ENCODE peak calls at places on chromosomes 11 and 22, in five cellular contexts. D, X, U, S and H are unnamed samples.

GRCh38 chr22:35900483-35901168 is 128.0 kb downstream of the RBFOX2 start:
- DNase-seq in D (no peak), X (no peak), U (no peak), S (no peak), H (no peak)

GRCh38 chr22:35457729-35458546 is 58.0 kb downstream of the MCM5 start:
- DNase-seq in D (no peak), X (no peak), U (no peak), S (no peak), H (no peak)

GRCh38 chr11:7967097-7967496 is 1.9 kb upstream of the NLRP10 start:
- DNase-seq in D (no peak), X (no peak), U (no peak), S (no peak), H (no peak)

GRCh38 chr11:119148855-119149370 is at the start of gene ABCG4:
- DNase-seq in D (peak), X (no peak), U (no peak), S (peak), H (no peak)

GRCh38 chr11:44032304-44033085 is 15.3 kb upstream of the ACCSL start:
- DNase-seq in D (no peak), X (no peak), U (no peak), S (peak), H (no peak)

GRCh38 chr11:86818466-86819282 is 18.3 kb downstream of the PRSS23 start:
- DNase-seq in D (peak), X (peak), U (peak), S (no peak), H (peak)

GRCh38 chr11:69466039-69466438 is 15.4 kb upstream of the LINC01488 start:
- DNase-seq in D (no peak), X (no peak), U (no peak), S (no peak), H (no peak)

GRCh38 chr11:128029219-128029722 is 558.1 kb downstream of the ETS1 start:
- DNase-seq in D (no peak), X (no peak), U (no peak), S (no peak), H (no peak)

DNA sequence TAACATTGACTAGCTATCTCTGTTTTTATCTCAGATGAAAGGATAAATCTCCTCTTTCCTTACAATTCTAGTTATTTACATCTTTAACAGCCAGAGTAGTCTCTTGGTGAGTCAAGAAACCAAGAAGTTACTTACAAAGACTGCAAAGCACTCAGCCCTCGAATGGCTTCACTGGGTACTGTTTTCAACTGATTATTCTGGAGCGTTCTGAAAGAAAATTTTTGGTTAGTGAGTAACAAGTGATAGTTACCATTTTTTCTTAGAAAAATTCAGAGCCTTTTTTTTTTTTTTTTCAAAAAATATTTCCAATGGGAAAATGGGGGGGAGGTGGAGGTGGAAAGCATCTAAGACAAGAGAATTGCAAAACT is 27.9 kb upstream of the CCDC34 start:
- DNase-seq in D (no peak), X (no peak), U (no peak), S (no peak), H (no peak)
- TF ChIP-seq CEBPB in D (no peak), X (no peak), U (no peak), S (no peak), H (no peak)

DNA sequence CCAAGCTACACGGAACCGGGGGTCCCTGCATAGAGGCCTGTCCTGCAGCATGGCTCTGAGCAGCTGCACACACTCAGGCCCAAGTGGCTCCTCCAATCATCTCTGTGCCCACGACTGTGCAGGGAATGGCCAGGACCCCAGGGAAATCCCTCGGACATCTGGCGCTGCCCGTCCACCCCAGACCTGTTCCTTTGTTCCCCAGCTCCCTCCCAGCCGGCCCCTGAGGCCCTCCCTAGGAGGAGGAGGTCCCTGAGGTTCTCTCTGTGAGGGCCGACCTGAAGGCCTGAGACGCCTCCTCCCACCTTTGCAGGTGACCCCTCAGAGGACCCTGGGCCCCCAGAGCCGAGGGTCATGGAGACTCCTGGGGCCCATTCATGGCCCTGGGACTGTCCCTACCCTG is 1.1 kb downstream of the MLC1 start:
- DNase-seq in D (no peak), X (no peak), U (no peak), S (no peak), H (no peak)
- TF ChIP-seq KDM1A in D (no peak), X (no peak), U (no peak), S (no peak), H (no peak)

DNA sequence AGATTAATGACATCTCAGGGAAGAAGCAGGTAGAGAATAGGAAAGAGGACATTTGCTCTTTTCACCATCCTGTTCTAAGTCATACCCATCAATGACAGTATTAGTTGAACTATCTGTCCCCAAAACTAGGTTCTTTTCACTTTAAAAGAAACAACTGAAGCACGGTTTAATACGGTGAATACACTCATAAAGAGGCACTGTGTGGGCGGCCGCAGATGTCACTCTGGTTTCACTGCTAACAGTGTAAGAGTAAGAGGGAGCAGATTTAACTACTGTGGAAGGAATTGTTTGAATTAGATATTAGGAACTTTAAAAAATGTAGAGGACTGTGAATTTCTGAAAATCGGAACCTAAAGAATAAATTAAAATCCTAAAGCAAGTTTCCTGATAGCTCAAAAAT is 49.5 kb downstream of the VSIG10L2 start:
- DNase-seq in D (no peak), X (no peak), U (no peak), S (no peak), H (no peak)
- TF ChIP-seq CEBPB in D (no peak), X (no peak), U (no peak), S (no peak), H (no peak)

GRCh38 chr22:49965291-49966040 is 4.9 kb downstream of the PIM3 start:
- DNase-seq in D (no peak), X (no peak), U (no peak), S (peak), H (no peak)
- TF ChIP-seq KDM1A in D (no peak), X (no peak), U (no peak), S (no peak), H (no peak)

DNA sequence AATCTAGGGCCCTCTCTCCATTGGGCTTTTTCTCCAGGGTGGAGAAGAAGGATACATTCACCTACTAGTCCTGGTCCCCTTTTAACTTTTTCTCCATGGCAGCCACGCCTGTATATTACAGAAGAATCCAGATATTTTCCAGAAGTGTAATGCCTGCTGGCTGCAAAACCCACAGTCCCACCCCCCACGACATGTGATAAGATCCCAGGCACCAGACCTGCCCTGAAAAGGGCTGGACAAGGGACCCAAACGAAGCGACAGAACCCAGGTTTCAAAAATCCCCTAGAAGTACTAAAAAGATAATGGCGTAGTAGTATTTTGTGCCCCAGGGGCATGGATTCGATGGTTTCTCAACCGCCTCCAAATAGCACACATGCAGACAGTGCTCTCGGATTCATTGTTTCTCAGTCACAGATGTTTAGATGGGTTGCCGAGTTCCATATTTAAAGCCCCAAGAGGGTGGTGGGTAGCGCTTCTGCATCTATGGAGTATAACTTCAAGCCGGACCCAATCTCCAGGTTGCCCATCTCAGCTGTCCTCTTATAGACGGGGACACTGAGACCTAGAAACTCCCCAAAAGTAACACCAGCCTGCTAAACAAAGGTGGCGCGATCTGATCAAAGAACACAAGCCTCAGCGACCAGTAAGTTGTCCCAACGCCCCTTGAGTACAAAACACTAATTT is 2.6 kb downstream of the WT1 start:
- DNase-seq in D (peak), X (no peak), U (no peak), S (no peak), H (no peak)
- TF ChIP-seq CEBPB in D (no peak), X (no peak), U (no peak), S (no peak), H (no peak)

DNA sequence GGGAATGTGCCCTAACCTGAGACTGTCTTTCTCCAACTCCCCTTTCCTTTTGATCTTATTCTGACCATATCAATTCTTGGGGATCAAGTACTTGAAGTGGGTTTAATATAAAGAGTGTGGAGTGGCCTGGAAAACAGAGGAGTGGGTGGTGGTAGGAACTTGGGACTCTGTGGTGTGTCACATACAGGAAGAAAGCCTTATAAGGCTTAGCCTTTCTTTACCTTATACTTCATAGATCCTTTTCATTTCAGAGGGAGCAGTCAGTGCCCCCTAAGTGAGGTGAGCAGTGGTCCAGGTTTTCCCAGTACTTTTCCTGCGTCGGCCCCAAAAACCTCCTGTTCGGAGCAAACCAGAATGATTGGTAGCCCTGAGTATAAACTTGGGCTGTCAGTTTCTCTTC is 486 bp downstream of the OOSP1 start:
- DNase-seq in D (no peak), X (no peak), U (no peak), S (no peak), H (no peak)
- TF ChIP-seq KDM1A in D (no peak), X (no peak), U (no peak), S (no peak), H (no peak)

GRCh38 chr11:60838132-60838531 is 3.8 kb upstream of the CCDC86 start:
- DNase-seq in D (peak), X (no peak), U (peak), S (no peak), H (peak)

GRCh38 chr11:60841797-60842687 is at the start of gene CCDC86:
- DNase-seq in D (peak), X (peak), U (peak), S (peak), H (peak)

GRCh38 chr11:60844045-60844869 is 2.3 kb downstream of the CCDC86 start:
- DNase-seq in D (peak), X (no peak), U (no peak), S (no peak), H (no peak)

GRCh38 chr11:60842688-60843605 is 1.0 kb downstream of the CCDC86 start:
- DNase-seq in D (no peak), X (no peak), U (no peak), S (no peak), H (no peak)

GRCh38 chr11:60840711-60841430 is 1.0 kb upstream of the CCDC86 start:
- DNase-seq in D (no peak), X (no peak), U (no peak), S (no peak), H (no peak)
- TF ChIP-seq CEBPB in D (no peak), X (no peak), U (no peak), S (no peak), H (no peak)

GRCh38 chr11:75872887-75873416 is 57.9 kb downstream of the UVRAG start:
- DNase-seq in D (no peak), X (no peak), U (no peak), S (no peak), H (no peak)

GRCh38 chr11:75869661-75870455 is 54.8 kb downstream of the UVRAG start:
- DNase-seq in D (no peak), X (no peak), U (no peak), S (no peak), H (no peak)

GRCh38 chr11:75862437-75862836 is 47.4 kb downstream of the UVRAG start:
- DNase-seq in D (no peak), X (no peak), U (no peak), S (no peak), H (no peak)

GRCh38 chr11:75868990-75869389 is 54.0 kb downstream of the UVRAG start:
- DNase-seq in D (no peak), X (no peak), U (no peak), S (no peak), H (no peak)

DNA sequence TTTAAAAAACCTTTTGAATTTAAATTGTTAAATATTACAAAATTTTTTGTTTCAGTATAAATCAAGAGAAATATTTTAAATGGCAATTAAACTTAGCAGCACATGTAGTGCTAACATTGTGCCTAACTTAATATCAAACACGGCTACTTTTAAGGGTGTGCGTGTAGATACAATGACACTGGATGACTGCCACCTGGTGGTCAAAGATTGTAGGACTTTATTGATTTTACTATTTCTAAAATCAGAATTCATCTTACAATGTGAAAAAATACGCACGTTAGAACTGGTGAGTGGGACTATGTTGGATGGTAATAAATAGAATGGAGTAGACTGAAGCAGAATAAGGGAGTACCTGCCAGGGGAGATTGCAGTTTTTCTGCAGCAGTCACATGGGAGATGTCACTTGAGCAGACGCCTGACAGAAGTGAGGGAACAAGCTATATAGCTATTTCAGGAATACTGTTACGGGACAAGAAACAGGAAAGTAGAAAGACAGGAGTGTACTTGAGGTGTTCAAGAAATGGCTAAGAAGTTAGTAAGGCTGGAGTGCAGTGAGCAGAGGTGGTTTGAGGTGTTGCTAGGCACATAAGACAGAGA is 52.9 kb downstream of the UVRAG start:
- DNase-seq in D (peak), X (peak), U (peak), S (no peak), H (peak)
- TF ChIP-seq KDM1A in D (no peak), X (no peak), U (no peak), S (no peak), H (no peak)